ENCODE peak calls at places on chromosomes 4 and X, in five cellular contexts. J, D, K, Q and E are unnamed samples. For H3K9me3, the result is how much of the 10 kb centered on the place peaks cover.

GRCh38 chr4:36446275-36446674 is 164.9 kb downstream of the DTHD1 start:
- DNase-seq in J (no peak), Q (no peak), D (no peak), K (no peak), E (no peak)

GRCh38 chrX:132389480-132389879 is 99.4 kb downstream of the MBNL3 start:
- DNase-seq in Q (no peak), J (no peak), K (no peak), D (no peak), E (no peak)

GRCh38 chrX:41334866-41335589 is 1.1 kb downstream of the DDX3X start:
- DNase-seq in Q (peak), D (peak), J (peak), K (peak), E (no peak)

GRCh38 chr4:98612318-98613250 is 45.8 kb downstream of the TSPAN5 start:
- DNase-seq in D (no peak), Q (no peak), K (no peak), J (no peak), E (no peak)

GRCh38 chrX:19303216-19303880 is 40.4 kb upstream of the PDHA1 start:
- DNase-seq in D (no peak), J (no peak), Q (no peak), K (no peak), E (no peak)

GRCh38 chr4:25096553-25097443 is 63.5 kb downstream of the SEPSECS start:
- DNase-seq in Q (no peak), D (no peak), K (no peak), J (no peak), E (no peak)

GRCh38 chr4:173647902-173648301 is 117.9 kb upstream of the HAND2 start:
- DNase-seq in K (no peak), J (no peak), D (no peak), Q (no peak), E (no peak)

GRCh38 chrX:39856472-39857121 is 241.2 kb downstream of the BCOR start:
- DNase-seq in J (no peak), D (no peak), K (no peak), Q (no peak), E (no peak)

GRCh38 chr4:163732473-163732872 is 238.0 kb downstream of the TMA16 start:
- DNase-seq in K (no peak), D (no peak), J (no peak), Q (no peak), E (no peak)

GRCh38 chr4:188171551-188171950 is 32.3 kb downstream of the TRIML1 start:
- DNase-seq in D (no peak), J (no peak), K (no peak), Q (no peak), E (no peak)

GRCh38 chr4:24807611-24808010 is 12.2 kb downstream of the SOD3 start:
- DNase-seq in D (no peak), Q (no peak), K (no peak), J (no peak), E (no peak)

GRCh38 chr4:82900016-82900334 is 560 bp upstream of the THAP9 start:
- DNase-seq in J (peak), D (no peak), K (no peak), Q (no peak), E (no peak)

GRCh38 chr4:1250527-1250812 is 1.5 kb upstream of the CTBP1 start:
- DNase-seq in J (no peak), D (no peak), K (no peak), Q (no peak), E (no peak)

GRCh38 chr4:125838924-125839323 is 524.2 kb downstream of the FAT4 start:
- DNase-seq in Q (no peak), D (no peak), K (no peak), J (no peak), E (no peak)

GRCh38 chr4:88705223-88705622 is 7.6 kb upstream of the NAP1L5 start:
- DNase-seq in Q (no peak), D (no peak), J (no peak), K (no peak), E (no peak)

GRCh38 chrX:72020204-72020603 is 109.6 kb downstream of the NHSL2 start:
- DNase-seq in K (no peak), J (no peak), Q (no peak), D (no peak), E (no peak)

GRCh38 chrX:72016881-72017783 is 106.5 kb downstream of the NHSL2 start:
- DNase-seq in K (no peak), J (no peak), Q (no peak), D (no peak), E (no peak)

GRCh38 chrX:72020788-72021187 is 110.1 kb downstream of the NHSL2 start:
- DNase-seq in J (peak), K (no peak), Q (no peak), D (no peak), E (no peak)

GRCh38 chrX:72019487-72019886 is 108.8 kb downstream of the NHSL2 start:
- DNase-seq in J (no peak), K (no peak), D (no peak), Q (no peak), E (no peak)

DNA sequence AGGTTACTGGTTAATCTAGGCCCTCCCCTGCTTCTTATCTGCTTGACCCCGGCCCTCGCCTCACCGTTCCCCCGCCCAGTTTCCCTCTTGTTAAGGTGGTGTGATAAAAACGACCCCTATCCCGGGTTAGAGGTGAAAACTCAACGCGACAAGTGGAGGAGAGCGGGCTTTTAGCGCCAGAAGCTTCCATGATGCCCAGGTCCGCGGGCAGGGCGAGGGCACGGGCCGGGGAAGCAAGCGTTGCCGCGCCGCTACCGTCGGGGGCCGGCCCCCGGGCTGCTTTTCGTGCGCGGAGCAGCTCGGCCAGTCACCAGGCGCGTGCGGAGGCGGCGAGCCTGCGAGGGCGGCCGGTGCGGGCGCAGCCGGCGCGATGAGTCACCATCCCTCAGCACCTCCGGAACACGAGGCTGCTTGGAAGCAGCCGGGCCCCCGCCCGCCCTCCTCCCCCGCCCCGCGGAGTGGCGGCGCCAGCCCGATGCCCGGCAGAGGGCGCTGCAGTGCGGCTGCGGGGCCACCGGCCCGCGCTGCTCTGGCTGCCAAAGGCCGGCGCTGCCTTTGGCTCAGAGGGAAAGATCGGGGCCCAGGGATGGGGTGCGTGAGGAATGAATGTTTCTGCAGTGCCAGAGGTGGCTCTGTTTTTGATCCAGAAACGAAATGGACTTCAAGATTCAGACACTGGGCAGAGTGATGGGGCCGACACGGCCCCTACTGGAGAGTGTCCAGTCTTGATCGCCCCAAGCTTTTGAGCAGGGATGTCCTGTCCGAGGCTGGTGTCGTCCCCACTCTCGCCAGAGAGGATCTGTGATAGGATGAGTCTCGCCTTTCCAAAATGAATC is 107.8 kb downstream of the NHSL2 start:
- DNase-seq in D (peak), K (peak), J (peak), Q (peak), E (peak)
- H3K4me3 ChIP-seq in D (peak), K (peak), J (peak), Q (no peak), E (peak)

GRCh38 chr4:118917582-118917981 is 28.9 kb downstream of the SYNPO2 start:
- DNase-seq in J (no peak), K (no peak), Q (no peak), D (no peak), E (no peak)
- H3K27ac ChIP-seq in J (no peak), K (no peak), Q (peak), D (peak), E (no peak)

DNA sequence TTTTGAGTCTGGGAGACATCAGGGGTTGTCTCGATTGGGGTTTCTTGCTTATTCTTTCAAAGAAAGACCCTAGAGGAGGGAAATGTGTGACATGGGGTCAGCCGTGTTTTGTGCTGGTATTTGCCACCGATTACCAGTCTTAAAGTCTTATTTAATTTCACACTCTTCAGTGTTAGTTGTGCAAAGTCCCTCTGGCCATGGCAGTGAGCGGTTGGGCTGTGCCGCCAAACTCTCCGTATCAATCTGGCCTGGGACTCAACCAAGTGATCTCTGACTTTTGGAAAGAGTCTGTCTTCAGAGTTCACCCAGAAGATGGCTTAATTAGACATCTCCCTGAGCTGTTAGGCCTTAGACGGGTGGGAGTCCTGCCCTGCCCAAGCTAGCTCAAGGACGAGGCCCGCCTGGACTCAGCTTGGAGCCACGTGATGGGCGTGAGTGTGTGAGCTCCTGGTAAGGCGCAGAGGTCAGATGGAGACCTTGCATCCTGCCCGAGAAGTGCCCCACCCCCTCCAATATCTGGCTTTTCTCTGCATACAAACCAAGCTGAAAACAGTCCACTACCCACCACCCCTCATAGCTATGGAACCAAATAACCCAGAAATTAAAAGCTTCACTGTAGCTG is 3.8 kb upstream of the PITX2 start:
- DNase-seq in D (no peak), Q (no peak), K (no peak), J (no peak), E (no peak)
- H3K9me3 ChIP-seq in D (under half), Q (under half), K (under half), J (under half), E (under half)

GRCh38 chrX:104282326-104282725 is 27.6 kb upstream of the ESX1 start:
- DNase-seq in D (no peak), K (no peak), J (no peak), Q (no peak), E (no peak)
- H3K4me3 ChIP-seq in D (no peak), K (no peak), J (no peak), Q (no peak), E (no peak)

GRCh38 chrX:154401045-154401799 is 3.0 kb downstream of the RPL10 start:
- DNase-seq in D (no peak), Q (no peak), K (no peak), J (no peak), E (no peak)
- H3K27ac ChIP-seq in D (peak), Q (no peak), K (no peak), J (peak), E (no peak)

GRCh38 chr4:28916585-28916984 is 1803.6 kb upstream of the PCDH7 start:
- DNase-seq in D (no peak), J (no peak), K (no peak), Q (no peak), E (no peak)
- H3K9me3 ChIP-seq in D (under half), J (under half), K (under half), Q (under half), E (under half)

GRCh38 chr4:151218343-151218742 is 58.6 kb upstream of the PRSS48 start:
- DNase-seq in K (no peak), D (no peak), Q (no peak), J (no peak), E (no peak)
- H3K4me3 ChIP-seq in K (no peak), D (no peak), Q (no peak), J (no peak), E (no peak)

GRCh38 chr4:168656055-168656660 is 159.3 kb downstream of the PALLD start:
- DNase-seq in Q (no peak), J (no peak), D (no peak), K (no peak), E (no peak)

GRCh38 chr4:168654206-168655174 is 157.6 kb downstream of the PALLD start:
- DNase-seq in J (peak), K (no peak), D (peak), Q (peak), E (no peak)

GRCh38 chr4:168655182-168655581 is 158.3 kb downstream of the PALLD start:
- DNase-seq in K (no peak), D (no peak), Q (no peak), J (peak), E (no peak)

GRCh38 chr4:168659971-168660465 is 163.2 kb downstream of the PALLD start:
- DNase-seq in K (no peak), Q (no peak), D (no peak), J (no peak), E (no peak)

DNA sequence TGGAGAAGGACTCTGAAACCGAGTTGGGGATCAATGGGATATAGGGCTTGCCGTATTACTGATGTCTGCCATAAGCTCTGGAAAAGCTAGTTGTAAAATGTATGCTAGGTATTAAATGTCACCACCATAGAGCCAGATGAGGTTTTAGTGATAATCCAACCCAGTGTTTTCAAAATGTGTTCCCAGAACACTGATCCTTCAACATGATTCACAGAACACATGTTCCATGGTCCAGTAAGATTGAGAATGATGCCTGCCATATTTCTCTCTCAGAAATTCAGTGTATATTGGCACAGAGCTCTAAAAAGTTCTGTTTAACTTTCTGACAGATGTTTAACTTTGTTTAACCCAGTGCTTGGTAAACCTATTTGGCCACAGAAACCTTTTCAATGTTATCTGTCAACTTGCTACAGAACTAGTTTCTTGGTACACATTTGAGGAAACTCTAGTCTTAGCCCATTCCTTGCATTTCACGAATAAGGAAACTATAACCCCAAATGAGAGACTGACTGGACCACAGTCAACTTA is 160.2 kb downstream of the PALLD start:
- DNase-seq in J (no peak), D (no peak), K (no peak), Q (no peak), E (no peak)
- H3K27ac ChIP-seq in J (no peak), D (no peak), K (no peak), Q (no peak), E (no peak)